ENCODE peak calls at places on chromosomes 4 and X, in six cellular contexts. One of them, this sample, is unnamed. For H3K9me3, the result is how much of the 10 kb centered on the place peaks cover.

GRCh38 chrX:10106801-10107200 is 50.0 kb upstream of the CLCN4 start:
- DNase-seq in HCT116: no peak
- DNase-seq in pancreas: no peak
- DNase-seq in upper lobe of left lung: no peak
- DNase-seq in psoas muscle: no peak
- DNase-seq in ovary: no peak
- DNase-seq in this sample: peak

GRCh38 chr4:48268956-48269860 is at the start of gene TEC:
- DNase-seq in HCT116: peak
- DNase-seq in pancreas: peak
- DNase-seq in upper lobe of left lung: no peak
- DNase-seq in psoas muscle: peak
- DNase-seq in ovary: peak
- DNase-seq in this sample: no peak

GRCh38 chrX:111917591-111917990 is 41.6 kb downstream of the TRPC5OS start:
- DNase-seq in HCT116: no peak
- DNase-seq in pancreas: no peak
- DNase-seq in upper lobe of left lung: no peak
- DNase-seq in psoas muscle: no peak
- DNase-seq in ovary: no peak
- DNase-seq in this sample: no peak

GRCh38 chr4:25835384-25835783 is 27.4 kb downstream of the SEL1L3 start:
- DNase-seq in HCT116: no peak
- DNase-seq in pancreas: no peak
- DNase-seq in upper lobe of left lung: no peak
- DNase-seq in psoas muscle: no peak
- DNase-seq in ovary: no peak
- DNase-seq in this sample: no peak

GRCh38 chr4:41160856-41161255 is 53.5 kb downstream of the APBB2 start:
- DNase-seq in HCT116: peak
- DNase-seq in pancreas: no peak
- DNase-seq in upper lobe of left lung: no peak
- DNase-seq in psoas muscle: no peak
- DNase-seq in ovary: no peak
- DNase-seq in this sample: no peak

GRCh38 chr4:137422666-137423065 is 109.6 kb downstream of the PCDH18 start:
- DNase-seq in HCT116: no peak
- DNase-seq in pancreas: no peak
- DNase-seq in upper lobe of left lung: no peak
- DNase-seq in psoas muscle: no peak
- DNase-seq in ovary: no peak
- DNase-seq in this sample: no peak

GRCh38 chrX:7110821-7111276 is 36.7 kb upstream of the STS start:
- DNase-seq in HCT116: no peak
- DNase-seq in pancreas: no peak
- DNase-seq in upper lobe of left lung: no peak
- DNase-seq in psoas muscle: no peak
- DNase-seq in ovary: no peak
- DNase-seq in this sample: no peak

GRCh38 chrX:153433781-153434285 is 12.0 kb downstream of the TREX2 start:
- DNase-seq in HCT116: no peak
- DNase-seq in pancreas: no peak
- DNase-seq in upper lobe of left lung: no peak
- DNase-seq in psoas muscle: no peak
- DNase-seq in ovary: no peak
- DNase-seq in this sample: no peak

GRCh38 chrX:74242050-74242449 is 61.9 kb upstream of the ZCCHC13 start:
- DNase-seq in HCT116: no peak
- DNase-seq in pancreas: no peak
- DNase-seq in upper lobe of left lung: no peak
- DNase-seq in psoas muscle: no peak
- DNase-seq in ovary: no peak
- DNase-seq in this sample: no peak

GRCh38 chr4:173413043-173413442 is 14.1 kb upstream of the SCRG1 start:
- DNase-seq in HCT116: no peak
- DNase-seq in pancreas: no peak
- DNase-seq in upper lobe of left lung: no peak
- DNase-seq in psoas muscle: no peak
- DNase-seq in ovary: no peak
- DNase-seq in this sample: no peak

GRCh38 chr4:2068566-2068965 is 9.4 kb downstream of the NAT8L start:
- DNase-seq in HCT116: no peak
- DNase-seq in pancreas: no peak
- DNase-seq in upper lobe of left lung: peak
- DNase-seq in psoas muscle: no peak
- DNase-seq in ovary: no peak
- DNase-seq in this sample: no peak

GRCh38 chrX:118520206-118520857 is 24.7 kb downstream of the DOCK11 start:
- DNase-seq in HCT116: no peak
- DNase-seq in pancreas: no peak
- DNase-seq in upper lobe of left lung: no peak
- DNase-seq in psoas muscle: no peak
- DNase-seq in ovary: no peak
- DNase-seq in this sample: no peak

GRCh38 chr4:2065106-2065930 is 6.2 kb downstream of the NAT8L start:
- DNase-seq in HCT116: no peak
- DNase-seq in pancreas: peak
- DNase-seq in upper lobe of left lung: peak
- DNase-seq in psoas muscle: no peak
- DNase-seq in ovary: peak
- DNase-seq in this sample: no peak

GRCh38 chr4:165810726-165811125 is 62.3 kb upstream of the TLL1 start:
- DNase-seq in HCT116: no peak
- DNase-seq in pancreas: no peak
- DNase-seq in upper lobe of left lung: no peak
- DNase-seq in psoas muscle: no peak
- DNase-seq in ovary: no peak
- DNase-seq in this sample: no peak

GRCh38 chrX:23100826-23101225 is 101.1 kb downstream of the DDX53 start:
- DNase-seq in HCT116: no peak
- DNase-seq in pancreas: no peak
- DNase-seq in upper lobe of left lung: no peak
- DNase-seq in psoas muscle: no peak
- DNase-seq in ovary: no peak
- DNase-seq in this sample: no peak

GRCh38 chrX:71565634-71566033 is 12.6 kb upstream of the GCNA start:
- DNase-seq in HCT116: no peak
- DNase-seq in pancreas: no peak
- DNase-seq in upper lobe of left lung: no peak
- DNase-seq in psoas muscle: no peak
- DNase-seq in ovary: no peak
- DNase-seq in this sample: no peak

GRCh38 chr4:118389731-118390520 is 37.1 kb upstream of the PRSS12 start:
- DNase-seq in HCT116: no peak
- DNase-seq in pancreas: no peak
- DNase-seq in upper lobe of left lung: no peak
- DNase-seq in psoas muscle: no peak
- DNase-seq in ovary: no peak
- DNase-seq in this sample: no peak

GRCh38 chr4:103634236-103634635 is 85.5 kb downstream of the TACR3 start:
- DNase-seq in HCT116: peak
- DNase-seq in pancreas: no peak
- DNase-seq in upper lobe of left lung: no peak
- DNase-seq in psoas muscle: no peak
- DNase-seq in ovary: no peak
- DNase-seq in this sample: no peak

GRCh38 chr4:155604718-155605601 is 61.7 kb upstream of the GUCY1A1 start:
- DNase-seq in HCT116: no peak
- DNase-seq in pancreas: no peak
- DNase-seq in upper lobe of left lung: no peak
- DNase-seq in psoas muscle: no peak
- DNase-seq in ovary: no peak
- DNase-seq in this sample: no peak

GRCh38 chr4:153933851-153934688 is 145.2 kb upstream of the SFRP2 start:
- DNase-seq in HCT116: no peak
- DNase-seq in pancreas: no peak
- DNase-seq in upper lobe of left lung: no peak
- DNase-seq in psoas muscle: peak
- DNase-seq in ovary: no peak
- DNase-seq in this sample: no peak

GRCh38 chrX:47752685-47753084 is 84.0 kb upstream of the ZNF81 start:
- DNase-seq in HCT116: no peak
- DNase-seq in pancreas: no peak
- DNase-seq in upper lobe of left lung: no peak
- DNase-seq in psoas muscle: no peak
- DNase-seq in ovary: no peak
- DNase-seq in this sample: no peak

GRCh38 chr4:177596035-177596434 is 153.8 kb upstream of the AGA start:
- DNase-seq in HCT116: peak
- DNase-seq in pancreas: no peak
- DNase-seq in upper lobe of left lung: no peak
- DNase-seq in psoas muscle: peak
- DNase-seq in ovary: no peak
- DNase-seq in this sample: no peak

GRCh38 chr4:189204616-189205015 is 736.1 kb upstream of the FRG1 start:
- DNase-seq in HCT116: no peak
- DNase-seq in pancreas: no peak
- DNase-seq in upper lobe of left lung: no peak
- DNase-seq in psoas muscle: no peak
- DNase-seq in ovary: no peak
- DNase-seq in this sample: no peak

GRCh38 chrX:43836435-43837184 is 45.6 kb downstream of the MAOB start:
- DNase-seq in HCT116: peak
- DNase-seq in pancreas: no peak
- DNase-seq in upper lobe of left lung: no peak
- DNase-seq in psoas muscle: no peak
- DNase-seq in ovary: no peak
- DNase-seq in this sample: no peak

GRCh38 chr4:138561906-138562305 is 319.8 kb upstream of the SLC7A11 start:
- DNase-seq in HCT116: no peak
- DNase-seq in pancreas: no peak
- DNase-seq in upper lobe of left lung: peak
- DNase-seq in psoas muscle: peak
- DNase-seq in ovary: no peak
- DNase-seq in this sample: no peak

GRCh38 chr4:80192937-80193336 is 4.4 kb upstream of the PRDM8 start:
- DNase-seq in HCT116: no peak
- DNase-seq in pancreas: no peak
- DNase-seq in upper lobe of left lung: no peak
- DNase-seq in psoas muscle: no peak
- DNase-seq in ovary: no peak
- DNase-seq in this sample: no peak

GRCh38 chrX:28920554-28920953 is 333.3 kb downstream of the IL1RAPL1 start:
- DNase-seq in HCT116: no peak
- DNase-seq in pancreas: no peak
- DNase-seq in upper lobe of left lung: no peak
- DNase-seq in psoas muscle: no peak
- DNase-seq in ovary: no peak
- DNase-seq in this sample: no peak

GRCh38 chr4:1588306-1588705 is 95.8 kb downstream of the FAM53A start:
- DNase-seq in HCT116: no peak
- DNase-seq in pancreas: no peak
- DNase-seq in upper lobe of left lung: no peak
- DNase-seq in psoas muscle: no peak
- DNase-seq in ovary: no peak
- DNase-seq in this sample: no peak

GRCh38 chrX:156004740-156005139 is 7.2 kb downstream of the IL9R start:
- DNase-seq in HCT116: no peak
- DNase-seq in pancreas: no peak
- DNase-seq in upper lobe of left lung: no peak
- DNase-seq in psoas muscle: no peak
- DNase-seq in ovary: no peak
- DNase-seq in this sample: no peak

GRCh38 chrX:156005144-156005543 is 7.6 kb downstream of the IL9R start:
- DNase-seq in HCT116: no peak
- DNase-seq in pancreas: no peak
- DNase-seq in upper lobe of left lung: no peak
- DNase-seq in psoas muscle: no peak
- DNase-seq in ovary: no peak
- DNase-seq in this sample: no peak

GRCh38 chrX:156003486-156004185 is 6.1 kb downstream of the IL9R start:
- DNase-seq in HCT116: no peak
- DNase-seq in pancreas: no peak
- DNase-seq in upper lobe of left lung: peak
- DNase-seq in psoas muscle: no peak
- DNase-seq in ovary: no peak
- DNase-seq in this sample: no peak

GRCh38 chrX:156002517-156002916 is 5.0 kb downstream of the IL9R start:
- DNase-seq in HCT116: no peak
- DNase-seq in pancreas: no peak
- DNase-seq in upper lobe of left lung: no peak
- DNase-seq in psoas muscle: no peak
- DNase-seq in ovary: no peak
- DNase-seq in this sample: no peak

GRCh38 chrX:156004256-156004655 is 6.8 kb downstream of the IL9R start:
- DNase-seq in HCT116: no peak
- DNase-seq in pancreas: no peak
- DNase-seq in upper lobe of left lung: no peak
- DNase-seq in psoas muscle: no peak
- DNase-seq in ovary: no peak
- DNase-seq in this sample: no peak
- H3K9me3 ChIP-seq in HCT116: under half
- H3K9me3 ChIP-seq in pancreas: under half
- H3K9me3 ChIP-seq in upper lobe of left lung: under half
- H3K9me3 ChIP-seq in psoas muscle: under half
- H3K9me3 ChIP-seq in ovary: under half
- H3K9me3 ChIP-seq in this sample: under half

GRCh38 chr4:14165253-14165942 is 537.9 kb upstream of the BOD1L1 start:
- DNase-seq in HCT116: no peak
- DNase-seq in pancreas: no peak
- DNase-seq in upper lobe of left lung: no peak
- DNase-seq in psoas muscle: no peak
- DNase-seq in ovary: no peak
- DNase-seq in this sample: no peak

GRCh38 chr4:14169460-14169859 is 541.9 kb upstream of the BOD1L1 start:
- DNase-seq in HCT116: no peak
- DNase-seq in pancreas: no peak
- DNase-seq in upper lobe of left lung: no peak
- DNase-seq in psoas muscle: no peak
- DNase-seq in ovary: no peak
- DNase-seq in this sample: no peak

GRCh38 chr4:14167876-14168510 is 540.5 kb upstream of the BOD1L1 start:
- DNase-seq in HCT116: no peak
- DNase-seq in pancreas: no peak
- DNase-seq in upper lobe of left lung: no peak
- DNase-seq in psoas muscle: no peak
- DNase-seq in ovary: no peak
- DNase-seq in this sample: no peak

GRCh38 chr4:14168919-14169318 is 541.4 kb upstream of the BOD1L1 start:
- DNase-seq in HCT116: no peak
- DNase-seq in pancreas: peak
- DNase-seq in upper lobe of left lung: no peak
- DNase-seq in psoas muscle: no peak
- DNase-seq in ovary: no peak
- DNase-seq in this sample: no peak
- H3K9me3 ChIP-seq in HCT116: under half
- H3K9me3 ChIP-seq in pancreas: under half
- H3K9me3 ChIP-seq in upper lobe of left lung: under half
- H3K9me3 ChIP-seq in psoas muscle: under half
- H3K9me3 ChIP-seq in ovary: under half
- H3K9me3 ChIP-seq in this sample: under half

GRCh38 chr4:72919464-72919863 is 150.1 kb downstream of the COX18 start:
- DNase-seq in HCT116: no peak
- DNase-seq in pancreas: no peak
- DNase-seq in upper lobe of left lung: no peak
- DNase-seq in psoas muscle: no peak
- DNase-seq in ovary: no peak
- DNase-seq in this sample: no peak
- H3K9me3 ChIP-seq in HCT116: under half
- H3K9me3 ChIP-seq in pancreas: under half
- H3K9me3 ChIP-seq in upper lobe of left lung: under half
- H3K9me3 ChIP-seq in psoas muscle: under half
- H3K9me3 ChIP-seq in ovary: under half
- H3K9me3 ChIP-seq in this sample: under half

GRCh38 chr4:161496-162284 is 37.4 kb downstream of the ZNF718 start:
- DNase-seq in HCT116: no peak
- DNase-seq in pancreas: no peak
- DNase-seq in upper lobe of left lung: no peak
- DNase-seq in psoas muscle: no peak
- DNase-seq in ovary: no peak
- DNase-seq in this sample: no peak
- H3K9me3 ChIP-seq in HCT116: under half
- H3K9me3 ChIP-seq in pancreas: under half
- H3K9me3 ChIP-seq in upper lobe of left lung: half or more
- H3K9me3 ChIP-seq in psoas muscle: half or more
- H3K9me3 ChIP-seq in ovary: under half
- H3K9me3 ChIP-seq in this sample: under half

This sample was measured in T-helper 17 cell.